ENCODE peak calls at places on chromosome 4, in ten cellular contexts. U, B, F, R, Y, W, I, Q, K and V are unnamed samples.
A peak's percentile ranks its signal among the peaks of the same experiment; 100 is the strongest.

GRCh38 chr4:86055898-86056297 is 304.0 kb downstream of the MAPK10 start:
- DNase-seq in I (no peak), Y (no peak), W (no peak), F (no peak), K (no peak), B (no peak), Q (no peak), R (no peak), U (no peak), V (no peak)

GRCh38 chr4:16727218-16727617 is 171.2 kb downstream of the LDB2 start:
- DNase-seq in Q (no peak), K (no peak), I (no peak), Y (no peak), F (no peak), U (no peak), W (no peak), R (no peak), B (no peak), V (no peak)

GRCh38 chr4:105139646-105140045 is 7.0 kb upstream of the TET2 start:
- DNase-seq in Y (peak; percentile 70), Q (no peak), K (no peak), B (no peak), R (no peak), F (no peak), U (no peak), I (no peak), W (no peak), V (no peak)

GRCh38 chr4:150367326-150367725 is 214.6 kb upstream of the MAB21L2 start:
- DNase-seq in K (no peak), I (peak; percentile 62), W (no peak), Q (no peak), Y (no peak), U (no peak), R (no peak), F (no peak), B (no peak), V (no peak)

GRCh38 chr4:174111350-174111888 is 172.0 kb downstream of the FBXO8 start:
- DNase-seq in I (no peak), Q (no peak), R (no peak), F (no peak), B (no peak), Y (no peak), U (no peak), W (no peak), K (no peak), V (no peak)

GRCh38 chr4:143421609-143422008 is 84.9 kb downstream of the GAB1 start:
- DNase-seq in I (no peak), W (no peak), Q (peak; percentile 5), R (no peak), U (no peak), B (no peak), Y (no peak), F (no peak), K (no peak), V (no peak)

GRCh38 chr4:142656178-142656577 is 189.9 kb downstream of the INPP4B start:
- DNase-seq in K (no peak), Q (peak; percentile 44), Y (peak; percentile 0), U (no peak), B (no peak), W (no peak), I (peak; percentile 39), F (no peak), R (no peak), V (peak; percentile 42)

GRCh38 chr4:173171098-173171497 is 2.5 kb downstream of the GALNT7 start:
- DNase-seq in K (no peak), Q (peak; percentile 50), R (peak; percentile 16), I (peak; percentile 45), Y (no peak), U (no peak), W (no peak), F (no peak), B (no peak), V (peak; percentile 51)

GRCh38 chr4:153115322-153116100 is 88.7 kb upstream of the TRIM2 start:
- DNase-seq in I (no peak), K (no peak), F (no peak), B (no peak), Q (peak; percentile 87), U (peak; percentile 46), W (peak; percentile 66), R (no peak), Y (peak; percentile 67), V (peak; percentile 5)

GRCh38 chr4:152536545-152537182 is 772 bp upstream of the FBXW7 start:
- DNase-seq in B (no peak), U (peak; percentile 4), Y (no peak), Q (peak; percentile 59), F (no peak), R (no peak), I (peak; percentile 56), W (peak; percentile 56), K (no peak), V (no peak)

GRCh38 chr4:131054489-131055019 is 1958.6 kb downstream of the C4orf33 start:
- DNase-seq in W (no peak), R (no peak), B (no peak), Y (no peak), F (no peak), Q (no peak), U (no peak), I (peak; percentile 15), K (no peak), V (peak; percentile 17)